ENCODE peak calls at places on chromosome X, in six cellular contexts. U is SK-N-SH; W is cardiac muscle cell; L is CD4-positive, alpha-beta T cell; O is BJ; Z is fibroblast of pulmonary artery. R is an unnamed sample.

GRCh38 chrX:40012800-40013682 is 84.7 kb downstream of the BCOR start:
- DNase-seq in U (no peak), W (peak), L (no peak), O (no peak), Z (peak), R (peak)

GRCh38 chrX:19563327-19563726 is 48.0 kb upstream of the MAP3K15 start:
- DNase-seq in U (no peak), W (no peak), L (no peak), O (no peak), Z (no peak), R (no peak)

GRCh38 chrX:96721398-96721797 is 36.8 kb downstream of the DIAPH2 start:
- DNase-seq in U (no peak), W (no peak), L (no peak), O (no peak), Z (no peak), R (no peak)

GRCh38 chrX:39905475-39905889 is 192.3 kb downstream of the BCOR start:
- DNase-seq in U (peak), W (peak), L (no peak), O (no peak), Z (peak), R (peak)

GRCh38 chrX:38060331-38060878 is 54.1 kb downstream of the SYTL5 start:
- DNase-seq in U (no peak), W (no peak), L (no peak), O (no peak), Z (peak), R (no peak)

GRCh38 chrX:80513620-80514019 is 93.4 kb downstream of the TENT5D start:
- DNase-seq in U (no peak), W (no peak), L (no peak), O (no peak), Z (no peak), R (no peak)

GRCh38 chrX:109890910-109891502 is 111.9 kb upstream of the TMEM164 start:
- DNase-seq in U (peak), W (peak), L (peak), O (no peak), Z (peak), R (peak)

GRCh38 chrX:20530319-20530979 is 263.7 kb upstream of the RPS6KA3 start:
- DNase-seq in U (peak), W (peak), L (peak), O (no peak), Z (peak), R (peak)

GRCh38 chrX:48703642-48704481 is 7.3 kb downstream of the SUV39H1 start:
- DNase-seq in U (no peak), W (peak), L (no peak), O (peak), Z (peak), R (no peak)

GRCh38 chrX:38675856-38676255 is 114.5 kb downstream of the TSPAN7 start:
- DNase-seq in U (no peak), W (no peak), L (no peak), O (no peak), Z (no peak), R (no peak)

GRCh38 chrX:78997870-78998558 is 52.8 kb downstream of the P2RY10 start:
- DNase-seq in U (no peak), W (no peak), L (peak), O (no peak), Z (no peak), R (no peak)

GRCh38 chrX:18548996-18549395 is 122.9 kb downstream of the RS1 start:
- DNase-seq in U (no peak), W (no peak), L (no peak), O (no peak), Z (no peak), R (no peak)

GRCh38 chrX:38138900-38139299 is 81.8 kb downstream of the SRPX start:
- DNase-seq in U (no peak), W (no peak), L (no peak), O (no peak), Z (no peak), R (no peak)

GRCh38 chrX:121902463-121902862 is 855.1 kb downstream of the GLUD2 start:
- DNase-seq in U (no peak), W (peak), L (no peak), O (no peak), Z (peak), R (no peak)

GRCh38 chrX:20248592-20249192 is 18.0 kb downstream of the RPS6KA3 start:
- DNase-seq in U (no peak), W (no peak), L (no peak), O (no peak), Z (no peak), R (no peak)

GRCh38 chrX:155028749-155029360 is 2.2 kb downstream of the FUNDC2 start:
- DNase-seq in U (no peak), W (peak), L (no peak), O (no peak), Z (peak), R (no peak)

GRCh38 chrX:18898517-18898916 is 85.4 kb downstream of the PHKA2 start:
- DNase-seq in U (no peak), W (no peak), L (no peak), O (no peak), Z (no peak), R (no peak)

GRCh38 chrX:15804563-15804962 is 14.3 kb downstream of the ZRSR2 start:
- DNase-seq in U (no peak), W (no peak), L (no peak), O (no peak), Z (no peak), R (no peak)

GRCh38 chrX:103061486-103061885 is 2.5 kb downstream of the BEX1 start:
- DNase-seq in U (no peak), W (no peak), L (no peak), O (no peak), Z (no peak), R (no peak)

GRCh38 chrX:119784747-119785446 is 6.5 kb downstream of the RPL39 start:
- DNase-seq in U (peak), W (peak), L (peak), O (no peak), Z (peak), R (peak)

GRCh38 chrX:40172169-40172979 is 74.6 kb upstream of the BCOR start:
- DNase-seq in U (no peak), W (peak), L (no peak), O (no peak), Z (peak), R (peak)

GRCh38 chrX:47936224-47936939 is 67.4 kb downstream of the ZNF182 start:
- DNase-seq in U (no peak), W (peak), L (no peak), O (no peak), Z (peak), R (no peak)

GRCh38 chrX:129769467-129770154 is 10.1 kb upstream of the SASH3 start:
- DNase-seq in U (no peak), W (no peak), L (peak), O (no peak), Z (no peak), R (no peak)

GRCh38 chrX:115031989-115032388 is 14.6 kb upstream of the IL13RA2 start:
- DNase-seq in U (no peak), W (no peak), L (no peak), O (no peak), Z (no peak), R (no peak)

GRCh38 chrX:81291996-81292395 is 90.1 kb downstream of the SH3BGRL start:
- DNase-seq in U (no peak), W (no peak), L (no peak), O (no peak), Z (no peak), R (no peak)

GRCh38 chrX:1103360-1103759 is 109.1 kb downstream of the CRLF2 start:
- DNase-seq in U (no peak), W (no peak), L (no peak), O (no peak), Z (no peak), R (no peak)

DNA sequence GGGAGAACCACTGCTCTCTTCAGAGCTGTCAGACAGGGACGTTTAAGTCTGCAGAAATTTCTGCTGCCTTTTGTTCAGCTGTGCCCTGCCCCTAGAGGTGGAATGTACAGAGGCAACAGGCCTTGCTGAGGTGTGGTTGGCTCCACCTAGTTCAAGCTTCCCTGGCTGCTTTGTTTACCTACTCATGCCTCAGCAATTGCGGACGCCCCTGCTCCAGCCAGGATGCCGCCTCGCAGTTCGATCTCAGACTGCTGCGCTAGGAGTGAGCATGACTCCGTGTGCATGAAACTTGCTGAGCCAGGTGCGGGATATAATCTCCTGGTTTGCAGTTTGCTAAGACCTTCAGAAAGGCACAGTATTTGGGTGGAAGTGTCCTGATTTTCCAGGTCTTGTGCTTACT is 70.9 kb downstream of the MAGEB5 start:
- DNase-seq in U (no peak), W (no peak), L (no peak), O (no peak), Z (no peak), R (no peak)
- TF ChIP-seq CTCF in U (no peak), W (no peak), L (no peak), O (no peak), Z (no peak), R (no peak)

GRCh38 chrX:124086411-124086810 is 124.9 kb downstream of the STAG2 start:
- DNase-seq in U (no peak), W (no peak), L (peak), O (no peak), Z (no peak), R (no peak)
- TF ChIP-seq CTCF in U (no peak), W (no peak), L (no peak), O (no peak), Z (no peak), R (no peak)

GRCh38 chrX:34126011-34126410 is 6.1 kb downstream of the FAM47A start:
- DNase-seq in U (no peak), W (no peak), L (no peak), O (no peak), Z (no peak), R (no peak)
- TF ChIP-seq CTCF in U (no peak), W (no peak), L (no peak), O (no peak), Z (no peak), R (no peak)

DNA sequence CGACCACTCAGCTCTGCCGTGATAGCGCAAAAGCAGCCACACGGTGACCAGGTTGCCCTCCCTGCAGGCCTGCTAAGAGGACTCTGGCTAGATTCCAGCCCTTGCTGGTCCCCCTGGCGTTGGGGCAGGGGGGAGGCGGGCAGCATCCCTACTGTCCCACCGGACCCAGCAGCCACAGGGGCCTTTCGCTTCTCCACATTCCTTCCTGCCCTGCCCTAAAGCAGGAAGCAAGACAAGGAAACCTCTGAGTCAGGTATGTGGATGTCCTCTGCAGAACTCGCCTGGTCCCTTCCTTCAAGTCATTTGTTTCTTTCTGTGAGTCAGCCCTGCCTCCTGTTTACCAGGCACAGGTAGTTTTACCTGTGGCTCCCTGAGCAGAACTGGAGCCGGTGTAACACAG is 60.2 kb upstream of the CLDN34 start:
- DNase-seq in U (peak), W (no peak), L (no peak), O (no peak), Z (no peak), R (no peak)
- TF ChIP-seq CTCF in U (no peak), W (no peak), L (no peak), O (no peak), Z (no peak), R (no peak)

DNA sequence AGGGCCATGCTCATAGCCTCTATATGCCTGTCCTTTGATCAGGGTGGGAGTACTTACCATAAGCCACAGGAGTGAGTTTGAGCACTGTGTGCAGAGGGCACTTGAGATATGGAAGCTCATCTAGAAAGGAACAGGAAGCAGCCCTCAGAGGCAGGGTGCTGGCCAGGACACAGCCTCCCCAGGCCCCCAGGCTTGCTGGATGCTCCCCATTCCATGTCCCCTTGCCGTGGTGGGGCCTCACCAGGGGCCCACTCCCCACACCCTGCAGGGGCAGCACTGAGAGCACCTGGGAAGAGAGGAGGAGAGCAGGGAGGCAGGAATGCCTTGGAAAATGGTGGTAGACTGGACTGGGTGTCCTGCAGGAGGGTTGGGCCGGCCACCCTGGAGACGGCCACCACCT is 14.3 kb downstream of the TRO start:
- DNase-seq in U (no peak), W (no peak), L (no peak), O (no peak), Z (no peak), R (no peak)
- TF ChIP-seq CTCF in U (no peak), W (no peak), L (no peak), O (no peak), Z (no peak), R (no peak)

GRCh38 chrX:69137371-69137881 is 27.8 kb downstream of the PJA1 start:
- DNase-seq in U (no peak), W (peak), L (no peak), O (no peak), Z (peak), R (peak)
- TF ChIP-seq CTCF in U (no peak), W (no peak), L (no peak), O (peak), Z (no peak), R (no peak)

GRCh38 chrX:22691966-22692565 is 307.7 kb upstream of the DDX53 start:
- DNase-seq in U (no peak), W (no peak), L (no peak), O (no peak), Z (no peak), R (no peak)

GRCh38 chrX:22690116-22690515 is 309.6 kb upstream of the DDX53 start:
- DNase-seq in U (peak), W (peak), L (no peak), O (no peak), Z (peak), R (no peak)

GRCh38 chrX:22689290-22689689 is 310.5 kb upstream of the DDX53 start:
- DNase-seq in U (no peak), W (peak), L (no peak), O (no peak), Z (peak), R (no peak)

DNA sequence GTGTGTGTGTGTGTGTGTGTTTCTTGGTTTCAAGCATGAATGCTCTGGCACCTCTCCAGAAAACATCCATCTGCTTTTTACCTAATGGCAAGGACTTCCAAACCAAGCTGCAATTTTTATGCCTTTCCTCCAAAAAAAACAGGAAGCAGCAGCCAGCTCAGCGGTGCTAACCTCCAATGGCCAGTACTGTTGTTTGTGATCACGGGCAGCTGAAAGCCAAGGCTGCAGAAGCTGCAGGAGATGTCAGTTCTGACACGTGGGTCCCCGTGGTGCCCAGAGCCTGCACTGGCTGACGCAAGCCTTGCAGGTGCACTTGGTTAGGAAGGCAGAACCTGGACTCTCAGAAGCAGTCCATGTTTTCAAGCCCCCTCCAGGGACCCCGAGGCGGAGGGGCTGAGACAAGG is 313.6 kb upstream of the DDX53 start:
- DNase-seq in U (peak), W (peak), L (no peak), O (no peak), Z (peak), R (no peak)
- TF ChIP-seq CTCF in U (no peak), W (no peak), L (no peak), O (no peak), Z (no peak), R (no peak)